ENCODE peak calls at places on chromosomes 2 and 18, in five cellular contexts. X, T, R, W and J are unnamed samples.

GRCh38 chr2:132489150-132489549 is 72.5 kb downstream of the GPR39 start:
- DNase-seq in X (peak; percentile 15), T (no peak), R (no peak), W (no peak), J (no peak)

GRCh38 chr2:24971300-24971549 is 530 bp downstream of the DNAJC27 start:
- DNase-seq in X (no peak), T (no peak), R (no peak), W (no peak), J (no peak)

GRCh38 chr2:241302759-241303651 is 12.5 kb downstream of the HDLBP start:
- DNase-seq in X (peak; percentile 22), T (no peak), R (peak; percentile 14), W (no peak), J (no peak)

GRCh38 chr2:45282646-45283045 is 273.4 kb upstream of the SIX2 start:
- DNase-seq in X (no peak), T (no peak), R (no peak), W (no peak), J (no peak)

GRCh38 chr2:118197011-118197695 is 108.9 kb downstream of the INSIG2 start:
- DNase-seq in X (peak; percentile 55), T (no peak), R (peak; percentile 17), W (no peak), J (no peak)

GRCh38 chr18:46621871-46622270 is 35.1 kb downstream of the LOXHD1 start:
- DNase-seq in X (no peak), T (no peak), R (no peak), W (no peak), J (no peak)

GRCh38 chr18:48613589-48613988 is 74.8 kb downstream of the CTIF start:
- DNase-seq in X (no peak), T (no peak), R (peak; percentile 90), W (no peak), J (no peak)

GRCh38 chr2:20282916-20283592 is 58.1 kb upstream of the SDC1 start:
- DNase-seq in X (no peak), T (no peak), R (peak; percentile 69), W (no peak), J (no peak)

GRCh38 chr2:203659650-203660049 is 46.8 kb upstream of the CD28 start:
- DNase-seq in X (no peak), T (no peak), R (no peak), W (no peak), J (no peak)

GRCh38 chr18:77151791-77152517 is 19.4 kb upstream of the MBP start:
- DNase-seq in X (no peak), T (no peak), R (no peak), W (no peak), J (no peak)

GRCh38 chr18:6205706-6206105 is 209.0 kb downstream of the L3MBTL4 start:
- DNase-seq in X (no peak), T (no peak), R (no peak), W (no peak), J (no peak)

GRCh38 chr2:56449449-56449860 is 265.7 kb downstream of the CCDC85A start:
- DNase-seq in X (no peak), T (no peak), R (no peak), W (no peak), J (no peak)

GRCh38 chr2:236998250-236998649 is 87.4 kb upstream of the COPS8 start:
- DNase-seq in X (no peak), T (no peak), R (no peak), W (no peak), J (no peak)

GRCh38 chr2:157895531-157895930 is 19.4 kb upstream of the ACVR1 start:
- DNase-seq in X (no peak), T (no peak), R (no peak), W (no peak), J (no peak)
- TF ChIP-seq REST in X (no peak), T (no peak), R (no peak), W (no peak), J (no peak)

GRCh38 chr2:37361994-37362698 is 17.7 kb downstream of the QPCT start:
- DNase-seq in X (no peak), T (no peak), R (no peak), W (no peak), J (no peak)
- TF ChIP-seq POLR2AphosphoS5 in X (no peak), T (no peak), R (no peak), W (no peak), J (no peak)

DNA sequence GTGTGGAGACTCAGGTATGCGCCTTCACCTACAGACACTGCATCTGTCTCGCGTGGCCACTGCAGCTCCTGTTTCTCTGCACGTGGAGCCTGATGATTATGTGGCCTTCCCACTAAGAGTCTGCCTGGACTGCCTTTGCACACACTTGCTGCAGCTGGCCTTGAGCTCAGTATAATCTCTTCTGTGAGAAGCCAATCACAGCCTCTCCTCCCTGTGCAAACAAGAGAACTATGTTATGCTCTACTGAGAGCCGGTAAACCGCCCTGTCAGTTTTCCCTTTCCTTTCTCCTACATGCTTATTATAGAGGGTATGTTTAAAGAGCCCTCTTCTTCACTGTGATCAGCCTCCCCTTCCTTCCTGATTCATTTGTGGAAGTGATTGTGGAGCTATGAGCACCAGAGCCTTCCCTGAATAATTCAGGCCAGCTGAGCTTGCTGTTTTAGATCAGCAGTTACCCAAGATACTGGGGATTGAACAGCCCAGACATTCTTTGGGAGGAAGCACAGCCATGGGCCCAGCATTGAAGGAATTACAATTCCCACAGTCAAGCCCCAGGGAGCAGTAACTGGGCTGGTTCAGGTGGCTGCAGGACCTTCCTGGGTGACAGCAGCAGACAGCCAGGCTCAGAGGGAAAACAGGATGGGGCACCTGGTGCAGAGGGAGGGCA is 3.7 kb upstream of the TGFA start:
- DNase-seq in X (no peak), T (peak; percentile 94), R (no peak), W (no peak), J (no peak)
- TF ChIP-seq GABPA in X (no peak), T (no peak), R (no peak), W (no peak), J (no peak)

GRCh38 chr2:145813481-145813880 is 1293.6 kb upstream of the ZEB2 start:
- DNase-seq in X (no peak), T (no peak), R (no peak), W (no peak), J (no peak)
- TF ChIP-seq REST in X (no peak), T (no peak), R (no peak), W (no peak), J (no peak)

GRCh38 chr2:142030735-142031134 is 100.1 kb downstream of the LRP1B start:
- DNase-seq in X (no peak), T (no peak), R (no peak), W (no peak), J (no peak)
- TF ChIP-seq POLR2AphosphoS5 in X (no peak), T (no peak), R (no peak), W (no peak), J (no peak)

DNA sequence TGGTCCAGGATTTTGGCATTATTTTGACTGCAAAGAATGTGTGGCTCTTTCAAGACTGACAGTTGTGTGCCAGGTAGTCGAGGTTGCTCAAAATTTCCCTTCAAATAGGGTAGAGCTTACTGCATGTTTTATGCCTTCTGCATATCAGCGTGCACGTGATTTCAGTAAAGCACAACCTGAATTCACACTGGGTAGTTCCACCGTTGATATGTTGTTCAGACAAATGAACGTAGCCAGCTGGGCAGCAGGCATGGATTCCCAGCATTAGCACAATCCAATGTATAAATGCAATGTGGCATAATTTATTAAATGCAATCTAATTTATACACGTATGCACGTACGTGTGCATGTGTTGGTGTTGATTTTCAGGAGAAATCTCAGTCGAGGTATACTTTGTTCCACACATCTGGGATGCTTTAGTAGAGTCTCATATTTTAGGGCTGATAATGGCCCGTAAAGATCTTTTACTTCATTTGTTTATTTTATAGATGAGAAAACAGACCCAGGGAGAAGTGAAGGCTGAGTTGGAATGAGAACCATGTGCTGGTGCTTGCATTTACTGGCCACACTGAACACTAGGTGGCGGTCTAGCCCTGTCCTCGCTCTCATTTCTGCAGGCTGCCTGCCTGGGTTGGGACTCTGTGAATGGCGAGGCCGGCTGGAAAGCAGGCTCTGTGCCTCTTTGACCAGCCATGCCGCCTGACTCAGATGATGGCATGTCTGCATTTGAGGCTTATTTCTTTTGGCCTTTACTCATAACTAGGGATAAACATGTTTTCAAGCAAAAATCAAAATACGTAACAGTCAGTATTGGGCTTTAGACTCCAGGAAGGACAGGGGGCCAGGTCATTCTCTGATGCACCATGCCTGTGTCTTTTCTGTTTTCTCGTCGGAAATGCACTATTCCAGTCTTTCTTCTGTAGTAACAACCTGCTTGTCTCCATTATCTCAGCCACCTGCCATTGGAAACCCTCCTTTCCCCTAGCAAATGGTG is 120.4 kb downstream of the RNF144A start:
- DNase-seq in X (peak; percentile 69), T (peak; percentile 41), R (peak; percentile 87), W (no peak), J (peak; percentile 70)
- TF ChIP-seq GABPA in X (no peak), T (no peak), R (no peak), W (no peak), J (no peak)

GRCh38 chr2:23711979-23712755 is 214.8 kb downstream of the ATAD2B start:
- DNase-seq in X (no peak), T (no peak), R (no peak), W (no peak), J (no peak)
- TF ChIP-seq REST in X (no peak), T (no peak), R (no peak), W (no peak), J (no peak)

DNA sequence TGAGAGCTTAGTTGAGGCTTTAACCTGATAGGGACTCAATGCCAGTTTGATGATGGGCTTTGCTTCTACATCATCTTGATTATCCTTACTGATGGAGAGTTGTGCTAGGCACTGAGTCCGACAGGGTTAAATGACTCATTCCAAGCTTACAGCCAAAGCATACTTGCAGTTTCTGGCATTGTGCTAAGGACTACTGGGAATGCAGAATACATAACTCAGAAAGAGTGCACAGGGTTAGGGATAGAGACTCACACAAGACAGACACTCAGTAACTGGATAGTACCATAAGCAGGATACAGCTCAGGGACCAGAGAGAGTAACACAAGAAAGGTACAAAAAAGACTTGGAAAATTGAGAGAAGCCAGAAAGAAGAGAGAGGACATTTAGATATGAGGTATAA is 94.1 kb upstream of the SLC14A2 start:
- DNase-seq in X (no peak), T (no peak), R (no peak), W (no peak), J (no peak)
- TF ChIP-seq POLR2AphosphoS5 in X (no peak), T (no peak), R (no peak), W (no peak), J (no peak)

DNA sequence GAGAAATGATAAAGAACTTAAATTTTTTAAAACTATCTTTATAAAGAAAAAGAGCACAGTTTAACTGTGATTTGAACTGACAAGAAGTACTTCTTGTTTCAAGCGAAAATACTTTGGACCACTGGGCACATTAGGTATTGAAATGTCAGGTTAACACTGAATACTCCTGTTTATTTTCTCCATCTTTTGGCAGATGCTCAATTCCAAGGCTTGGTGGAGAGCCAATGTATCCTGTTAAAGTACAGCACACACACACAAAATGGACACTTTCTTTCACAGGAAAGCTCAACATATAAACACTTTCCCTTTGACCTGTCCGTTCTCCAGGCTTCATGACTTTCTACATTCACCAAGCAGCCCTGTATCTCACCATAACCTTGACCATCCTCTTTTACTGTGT is 32.6 kb upstream of the SP3 start:
- DNase-seq in X (no peak), T (no peak), R (no peak), W (no peak), J (no peak)
- TF ChIP-seq GABPA in X (no peak), T (no peak), R (no peak), W (no peak), J (no peak)

GRCh38 chr2:127597046-127597983 is 48.6 kb upstream of the GPR17 start:
- DNase-seq in X (no peak), T (no peak), R (no peak), W (no peak), J (no peak)
- TF ChIP-seq REST in X (no peak), T (no peak), R (no peak), W (no peak), J (no peak)